ENCODE peak calls at places on chromosome 2, in seven cellular contexts. Q, B, Z, R, K, A and V are unnamed samples.

GRCh38 chr2:196168181-196168580 is 3.2 kb downstream of the STK17B start:
- DNase-seq in A (peak; percentile 83), R (no peak), K (no peak), Z (no peak), B (peak; percentile 51), Q (peak; percentile 55), V (no peak)

GRCh38 chr2:20515293-20516220 is 68.7 kb downstream of the RHOB start:
- DNase-seq in R (no peak), Q (no peak), Z (no peak), A (no peak), K (no peak), B (no peak), V (no peak)

GRCh38 chr2:108260773-108261172 is 21.0 kb downstream of the SULT1C3 start:
- DNase-seq in K (no peak), Q (no peak), Z (no peak), R (no peak), B (no peak), A (no peak), V (no peak)

GRCh38 chr2:98896416-98896815 is 39.6 kb downstream of the CRACDL start:
- DNase-seq in A (no peak), Q (no peak), R (peak; percentile 32), B (no peak), K (no peak), Z (peak; percentile 29), V (no peak)

GRCh38 chr2:236160366-236161081 is 7.7 kb downstream of the GBX2 start:
- DNase-seq in R (no peak), A (peak; percentile 16), Q (no peak), B (no peak), K (no peak), Z (no peak), V (no peak)

GRCh38 chr2:46866770-46867246 is 48.8 kb downstream of the MCFD2 start:
- DNase-seq in Q (no peak), B (no peak), R (no peak), A (no peak), K (no peak), Z (peak; percentile 73), V (no peak)

GRCh38 chr2:160679686-160680085 is 186.1 kb upstream of the RBMS1 start:
- DNase-seq in K (no peak), B (no peak), R (no peak), Z (no peak), Q (no peak), A (peak; percentile 59), V (no peak)

GRCh38 chr2:189613650-189614420 is 33.2 kb upstream of the SLC40A1 start:
- DNase-seq in B (peak; percentile 22), A (peak; percentile 68), Q (peak; percentile 61), R (no peak), Z (no peak), K (no peak), V (no peak)

GRCh38 chr2:26809876-26810577 is 24.2 kb downstream of the CENPA start:
- DNase-seq in Q (no peak), K (no peak), A (no peak), R (no peak), Z (no peak), B (no peak), V (no peak)

GRCh38 chr2:38265461-38265860 is 111.6 kb downstream of the ATL2 start:
- DNase-seq in Z (no peak), B (no peak), Q (no peak), A (no peak), K (no peak), R (no peak), V (no peak)

GRCh38 chr2:23584054-23584745 is 199.2 kb downstream of the KLHL29 start:
- DNase-seq in Q (no peak), Z (peak; percentile 29), R (no peak), K (no peak), B (no peak), A (no peak), V (no peak)

GRCh38 chr2:60215295-60215990 is 338.0 kb downstream of the BCL11A start:
- DNase-seq in A (no peak), K (no peak), Z (no peak), B (no peak), Q (no peak), R (peak; percentile 37), V (no peak)

GRCh38 chr2:213232649-213233437 is 51.4 kb upstream of the SPAG16 start:
- DNase-seq in R (no peak), Q (peak; percentile 10), A (peak; percentile 33), K (no peak), B (peak; percentile 60), Z (no peak), V (no peak)

GRCh38 chr2:128374001-128374710 is 55.5 kb upstream of the HS6ST1 start:
- DNase-seq in A (peak; percentile 95), B (peak; percentile 38), K (no peak), R (no peak), Q (peak; percentile 73), Z (peak; percentile 68), V (no peak)

GRCh38 chr2:45345331-45346305 is 265.4 kb downstream of the SRBD1 start:
- DNase-seq in Q (no peak), B (no peak), Z (no peak), R (no peak), A (peak; percentile 22), K (no peak), V (no peak)

GRCh38 chr2:55518846-55519167 is 711 bp upstream of the CFAP36 start:
- DNase-seq in B (peak; percentile 9), R (no peak), K (no peak), Z (no peak), A (no peak), Q (no peak), V (no peak)

GRCh38 chr2:206800501-206801416 is 35.4 kb downstream of the FASTKD2 start:
- DNase-seq in K (peak; percentile 45), Q (peak; percentile 71), A (peak; percentile 78), B (peak; percentile 68), Z (no peak), R (peak; percentile 66), V (peak; percentile 59)

GRCh38 chr2:10240161-10240681 is 62.5 kb upstream of the HPCAL1 start:
- DNase-seq in Z (no peak), R (peak; percentile 32), Q (no peak), B (no peak), A (no peak), K (no peak), V (no peak)

GRCh38 chr2:173978447-173978846 is 13.3 kb upstream of the SP3 start:
- DNase-seq in K (peak; percentile 28), R (no peak), Z (no peak), A (no peak), Q (no peak), B (peak; percentile 60), V (no peak)

GRCh38 chr2:32355976-32356734 is 668 bp upstream of the BIRC6 start:
- DNase-seq in R (no peak), B (peak; percentile 46), K (no peak), Q (no peak), Z (no peak), A (no peak), V (no peak)

GRCh38 chr2:6054394-6054732 is 362.2 kb downstream of the SOX11 start:
- DNase-seq in R (no peak), B (no peak), Z (no peak), A (no peak), Q (no peak), K (no peak), V (no peak)

GRCh38 chr2:234771985-234772774 is 179.6 kb upstream of the SH3BP4 start:
- DNase-seq in R (no peak), B (peak; percentile 54), A (peak; percentile 64), K (no peak), Z (no peak), Q (peak; percentile 32), V (no peak)

GRCh38 chr2:29229640-29230039 is 114.4 kb downstream of the CLIP4 start:
- DNase-seq in K (no peak), Z (no peak), A (no peak), B (no peak), Q (no peak), R (no peak), V (no peak)

GRCh38 chr2:45860136-45861106 is 208.9 kb downstream of the PRKCE start:
- DNase-seq in R (no peak), Z (peak; percentile 85), K (peak; percentile 17), B (peak; percentile 75), Q (peak; percentile 18), A (peak; percentile 41), V (no peak)

GRCh38 chr2:134407154-134407890 is 153.4 kb downstream of the MGAT5 start:
- DNase-seq in R (no peak), K (no peak), B (no peak), Q (no peak), A (no peak), Z (no peak), V (no peak)

GRCh38 chr2:3203497-3204019 is 174.1 kb downstream of the EIPR1 start:
- DNase-seq in Z (no peak), K (no peak), B (no peak), R (no peak), A (no peak), Q (no peak), V (no peak)

GRCh38 chr2:130916438-130916705 is 79.7 kb downstream of the ARHGEF4 start:
- DNase-seq in Q (no peak), B (no peak), R (no peak), Z (no peak), A (no peak), K (no peak), V (no peak)